ENCODE peak calls at places on chromosomes 1 and 21, in nine cellular contexts. Q is body of pancreas; V is cardiac muscle cell; Y is endothelial cell of umbilical vein; G is CD8-positive, alpha-beta memory T cell; H is sigmoid colon; C is aorta; R is mammary epithelial cell; S is thoracic aorta. B is an unnamed sample.
A peak's percentile ranks its signal among the peaks of the same experiment; 100 is the strongest.

GRCh38 chr1:81477704-81478103 is 323.0 kb upstream of the ADGRL2 start:
- DNase-seq in Q (no peak), V (peak; percentile 9), Y (no peak), G (no peak), H (no peak), C (no peak), R (no peak), S (no peak), B (no peak)

GRCh38 chr1:4048076-4048475 is 148.0 kb upstream of the C1orf174 start:
- DNase-seq in Q (no peak), V (no peak), Y (no peak), G (no peak), H (no peak), C (no peak), R (no peak), S (no peak), B (no peak)

GRCh38 chr1:173234899-173235298 is 27.8 kb upstream of the TNFSF4 start:
- DNase-seq in Q (no peak), V (no peak), Y (no peak), G (no peak), H (no peak), C (no peak), R (no peak), S (no peak), B (no peak)

GRCh38 chr21:14878971-14879370 is 185.8 kb downstream of the NRIP1 start:
- DNase-seq in Q (no peak), V (no peak), Y (no peak), G (no peak), H (no peak), C (no peak), R (peak; percentile 70), S (no peak), B (no peak)

GRCh38 chr1:31658721-31659120 is 14.0 kb upstream of the PEF1 start:
- DNase-seq in Q (no peak), V (no peak), Y (no peak), G (no peak), H (no peak), C (peak; percentile 21), R (no peak), S (no peak), B (no peak)

GRCh38 chr1:96361961-96362360 is 359.6 kb upstream of the PTBP2 start:
- DNase-seq in Q (no peak), V (peak; percentile 38), Y (no peak), G (no peak), H (no peak), C (no peak), R (no peak), S (no peak), B (no peak)

GRCh38 chr1:15667362-15667761 is 16.8 kb upstream of the PLEKHM2 start:
- DNase-seq in Q (no peak), V (no peak), Y (no peak), G (no peak), H (no peak), C (no peak), R (no peak), S (no peak), B (no peak)

GRCh38 chr1:43101061-43101460 is 71.0 kb downstream of the EBNA1BP2 start:
- DNase-seq in Q (no peak), V (no peak), Y (no peak), G (no peak), H (no peak), C (no peak), R (no peak), S (no peak), B (no peak)

GRCh38 chr1:10507111-10507879 is 32.5 kb downstream of the PEX14 start:
- DNase-seq in Q (peak; percentile 64), V (peak; percentile 93), Y (peak; percentile 49), G (peak; percentile 32), H (peak; percentile 86), C (peak; percentile 76), R (peak; percentile 72), S (peak; percentile 46), B (no peak)

GRCh38 chr1:203581841-203582240 is 44.8 kb upstream of the ATP2B4 start:
- DNase-seq in Q (no peak), V (no peak), Y (no peak), G (no peak), H (no peak), C (no peak), R (no peak), S (no peak), B (no peak)

GRCh38 chr1:3219005-3219724 is 150.2 kb downstream of the PRDM16 start:
- DNase-seq in Q (peak; percentile 86), V (peak; percentile 64), Y (no peak), G (no peak), H (peak; percentile 78), C (peak; percentile 86), R (peak; percentile 0), S (peak; percentile 60), B (peak; percentile 76)

GRCh38 chr21:42623684-42624083 is 29.7 kb upstream of the PDE9A start:
- DNase-seq in Q (no peak), V (no peak), Y (no peak), G (no peak), H (peak; percentile 40), C (no peak), R (no peak), S (no peak), B (no peak)

GRCh38 chr21:37800122-37800455 is 116.2 kb downstream of the KCNJ6 start:
- DNase-seq in Q (no peak), V (peak; percentile 17), Y (peak; percentile 10), G (no peak), H (no peak), C (no peak), R (no peak), S (no peak), B (no peak)

GRCh38 chr21:37796011-37796410 is 120.2 kb downstream of the KCNJ6 start:
- DNase-seq in Q (no peak), V (no peak), Y (no peak), G (no peak), H (no peak), C (no peak), R (no peak), S (no peak), B (no peak)

GRCh38 chr21:37797403-37797802 is 118.9 kb downstream of the KCNJ6 start:
- DNase-seq in Q (no peak), V (no peak), Y (no peak), G (no peak), H (no peak), C (no peak), R (no peak), S (no peak), B (no peak)

GRCh38 chr21:37800496-37801061 is 115.7 kb downstream of the KCNJ6 start:
- DNase-seq in Q (no peak), V (peak; percentile 53), Y (peak; percentile 23), G (no peak), H (no peak), C (no peak), R (no peak), S (no peak), B (no peak)

DNA sequence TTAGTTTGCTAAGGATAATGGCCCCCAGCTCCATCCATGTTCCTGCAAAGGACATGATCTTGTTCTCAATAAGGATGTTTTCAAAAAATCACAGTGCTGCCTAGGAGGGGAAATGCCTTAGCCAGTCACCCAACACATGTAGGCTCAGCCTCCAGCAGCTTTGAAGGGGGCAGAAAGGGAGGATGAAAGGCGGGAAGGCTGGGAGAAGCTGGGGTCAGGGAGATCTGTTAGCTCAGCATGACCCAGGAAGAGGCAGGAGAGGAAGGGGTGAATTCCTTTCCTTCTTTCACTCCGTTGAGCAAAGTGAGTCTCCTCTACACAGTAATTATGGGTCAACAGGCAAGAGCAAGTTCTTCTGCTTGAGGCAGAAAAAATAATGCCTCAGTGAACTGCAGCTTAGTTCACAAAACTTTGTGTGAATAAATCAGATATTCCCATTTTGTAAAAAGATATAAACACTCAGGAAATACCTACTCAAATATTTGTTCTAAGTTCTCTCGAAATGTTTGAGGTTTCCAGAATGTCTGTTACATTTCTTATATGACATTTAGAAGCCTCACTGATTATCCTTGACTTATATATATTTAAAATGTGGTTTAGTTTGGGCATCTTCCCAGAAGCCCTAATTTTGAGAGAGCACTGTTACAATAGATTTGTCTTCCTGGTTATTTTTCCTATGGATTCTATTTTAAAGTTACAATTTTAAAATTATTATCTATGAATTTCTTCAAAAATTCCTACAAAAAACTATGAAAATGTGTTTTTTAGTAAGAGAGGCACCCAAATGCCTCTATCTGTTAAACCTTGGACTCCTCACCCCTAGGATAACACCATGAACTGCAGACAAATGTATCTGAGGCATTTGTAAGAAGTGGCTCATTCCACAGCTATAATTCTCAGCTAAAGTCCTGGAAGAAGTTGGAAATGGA is 116.8 kb downstream of the KCNJ6 start:
- DNase-seq in Q (no peak), V (peak; percentile 1), Y (no peak), G (no peak), H (no peak), C (no peak), R (no peak), S (no peak), B (no peak)
- H3K27ac ChIP-seq in Q (no peak overlapping the region), V (no peak overlapping the region), Y (no peak overlapping the region), G (no peak overlapping the region), H (no peak overlapping the region), C (no peak overlapping the region), R (no peak overlapping the region), S (no peak overlapping the region), B (no peak overlapping the region)

GRCh38 chr21:16116798-16117197 is 387.0 kb downstream of the USP25 start:
- DNase-seq in Q (no peak), V (peak; percentile 45), Y (peak; percentile 89), G (no peak), H (no peak), C (no peak), R (no peak), S (no peak), B (no peak)

GRCh38 chr21:16117331-16117730 is 387.5 kb downstream of the USP25 start:
- DNase-seq in Q (no peak), V (peak; percentile 39), Y (peak; percentile 74), G (no peak), H (no peak), C (no peak), R (no peak), S (no peak), B (no peak)

GRCh38 chr21:16116067-16116466 is 386.3 kb downstream of the USP25 start:
- DNase-seq in Q (no peak), V (no peak), Y (peak; percentile 40), G (no peak), H (no peak), C (no peak), R (no peak), S (no peak), B (no peak)

GRCh38 chr21:16115461-16115860 is 385.7 kb downstream of the USP25 start:
- DNase-seq in Q (no peak), V (no peak), Y (peak; percentile 14), G (no peak), H (no peak), C (no peak), R (no peak), S (no peak), B (no peak)

GRCh38 chr21:16117851-16118592 is 388.2 kb downstream of the USP25 start:
- DNase-seq in Q (no peak), V (peak; percentile 62), Y (peak; percentile 93), G (no peak), H (no peak), C (no peak), R (peak; percentile 1), S (no peak), B (no peak)
- H3K27ac ChIP-seq in Q (no peak overlapping the region), V (no peak overlapping the region), Y (peak overlapping the region; percentile 97), G (no peak overlapping the region), H (peak overlapping the region; percentile 47), C (no peak overlapping the region), R (no peak overlapping the region), S (no peak overlapping the region), B (no peak overlapping the region)

GRCh38 chr1:119330062-119330939 is 38.3 kb upstream of the HAO2 start:
- DNase-seq in Q (no peak), V (no peak), Y (no peak), G (no peak), H (no peak), C (no peak), R (no peak), S (no peak), B (no peak)
- H3K27ac ChIP-seq in Q (no peak overlapping the region), V (no peak overlapping the region), Y (no peak overlapping the region), G (no peak overlapping the region), H (peak overlapping the region; percentile 41), C (no peak overlapping the region), R (no peak overlapping the region), S (no peak overlapping the region), B (no peak overlapping the region)

GRCh38 chr21:16457498-16457897 is 727.7 kb downstream of the USP25 start:
- DNase-seq in Q (no peak), V (no peak), Y (no peak), G (no peak), H (no peak), C (no peak), R (no peak), S (no peak), B (no peak)
- H3K27ac ChIP-seq in Q (no peak overlapping the region), V (no peak overlapping the region), Y (no peak overlapping the region), G (no peak overlapping the region), H (no peak overlapping the region), C (no peak overlapping the region), R (no peak overlapping the region), S (no peak overlapping the region), B (no peak overlapping the region)